ENCODE peak calls at places on chromosomes 7 and 10, in five cellular contexts. J, L, F, H and T are unnamed samples. For H3K27me3, the result is how much of the 10 kb centered on the place peaks cover.

GRCh38 chr7:151439855-151440798 is at the start of gene CRYGN:
- DNase-seq in L (no peak), H (peak), J (peak), F (peak), T (no peak)

GRCh38 chr7:74355091-74355490 is 65.9 kb downstream of the CLIP2 start:
- DNase-seq in F (no peak), J (no peak), H (no peak), L (peak), T (peak)

GRCh38 chr7:41700044-41700471 is 2.8 kb downstream of the INHBA start:
- DNase-seq in F (peak), L (no peak), H (peak), J (no peak), T (no peak)

GRCh38 chr7:100215895-100216294 is 3.9 kb upstream of the PVRIG start:
- DNase-seq in J (peak), F (no peak), H (no peak), L (no peak), T (peak)

GRCh38 chr7:100632951-100633717 is 8.2 kb downstream of the TFR2 start:
- DNase-seq in H (peak), F (peak), J (peak), L (no peak), T (peak)

GRCh38 chr10:92690211-92691041 is 671 bp downstream of the HHEX start:
- DNase-seq in H (peak), L (no peak), J (peak), F (peak), T (peak)

GRCh38 chr7:3238525-3239210 is 62.4 kb upstream of the SDK1 start:
- DNase-seq in F (no peak), J (no peak), H (no peak), L (no peak), T (no peak)

GRCh38 chr7:80124870-80125269 is 9.8 kb upstream of the GNAI1 start:
- DNase-seq in J (no peak), H (no peak), F (no peak), L (no peak), T (no peak)

GRCh38 chr7:8121243-8121642 is 140.7 kb downstream of the ICA1 start:
- DNase-seq in H (no peak), J (no peak), F (no peak), L (no peak), T (no peak)

GRCh38 chr10:80289451-80290287 is at the start of gene MAT1A:
- DNase-seq in H (no peak), L (no peak), F (peak), J (no peak), T (peak)

GRCh38 chr10:95395947-95396449 is 105.2 kb upstream of the PDLIM1 start:
- DNase-seq in F (peak), J (peak), L (no peak), H (no peak), T (peak)

GRCh38 chr10:112525215-112525614 is 78.2 kb downstream of the VTI1A start:
- DNase-seq in J (no peak), L (no peak), F (no peak), H (no peak), T (no peak)

GRCh38 chr7:919924-920341 is 34.5 kb downstream of the ADAP1 start:
- DNase-seq in L (no peak), H (no peak), F (peak), J (peak), T (peak)

GRCh38 chr10:21208666-21209316 is 311.7 kb upstream of the NEBL start:
- DNase-seq in F (peak), L (no peak), H (no peak), J (no peak), T (no peak)

GRCh38 chr7:6166443-6166871 is 106.0 kb downstream of the CYTH3 start:
- DNase-seq in L (no peak), H (no peak), F (no peak), J (no peak), T (no peak)

GRCh38 chr7:41538810-41539724 is 163.8 kb downstream of the INHBA start:
- DNase-seq in H (no peak), F (no peak), L (no peak), J (no peak), T (no peak)

GRCh38 chr7:149856-150636 is 42.3 kb upstream of the FAM20C start:
- DNase-seq in F (peak), J (peak), H (no peak), L (no peak), T (peak)

GRCh38 chr7:141975806-141976523 is 2.4 kb upstream of the TAS2R38 start:
- DNase-seq in H (peak), J (peak), F (peak), L (no peak), T (peak)

GRCh38 chr7:122653685-122654084 is 45.2 kb downstream of the RNF133 start:
- DNase-seq in H (no peak), L (no peak), J (no peak), F (no peak), T (no peak)

GRCh38 chr10:97140284-97140846 is 45.4 kb downstream of the SLIT1 start:
- DNase-seq in H (no peak), L (no peak), J (no peak), F (no peak), T (no peak)

GRCh38 chr10:111546216-111546615 is 469.4 kb downstream of the ADRA2A start:
- DNase-seq in F (no peak), H (no peak), J (no peak), L (no peak), T (no peak)

GRCh38 chr7:93332172-93332571 is 100.0 kb downstream of the VPS50 start:
- DNase-seq in L (no peak), J (no peak), F (no peak), H (no peak), T (no peak)

GRCh38 chr10:98285416-98285815 is 17.4 kb upstream of the LOXL4 start:
- DNase-seq in F (peak), L (no peak), H (no peak), J (no peak), T (no peak)

DNA sequence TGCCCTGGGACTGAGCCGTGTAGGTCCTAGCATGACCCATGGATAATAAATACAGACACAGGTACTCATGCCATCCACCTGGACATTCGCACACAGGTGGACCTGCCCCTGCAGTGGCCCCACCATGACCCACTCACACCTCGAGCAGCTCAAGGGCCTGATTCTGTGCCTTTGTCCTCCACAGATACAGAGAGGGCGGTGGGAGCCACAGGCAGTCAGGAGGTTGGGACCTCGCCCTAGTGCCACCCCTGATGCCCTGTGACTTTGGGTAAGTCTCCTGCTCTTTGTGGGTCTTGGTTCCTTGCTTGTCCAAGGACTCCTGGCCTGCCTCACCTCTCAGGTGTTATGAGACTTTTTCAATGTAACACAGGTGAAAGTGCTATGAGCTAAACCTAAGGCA is 42.9 kb downstream of the C10orf120 start:
- DNase-seq in J (peak), H (no peak), L (no peak), F (no peak), T (no peak)
- H3K27me3 ChIP-seq in J (under half), H (under half), L (under half), F (under half), T (under half)

GRCh38 chr7:66142996-66143395 is 28.3 kb downstream of the CRCP start:
- DNase-seq in J (no peak), F (no peak), H (no peak), L (no peak), T (peak)

GRCh38 chr7:66142334-66142733 is 27.7 kb downstream of the CRCP start:
- DNase-seq in H (no peak), L (no peak), J (no peak), F (no peak), T (peak)

GRCh38 chr7:66138994-66139752 is 24.5 kb downstream of the CRCP start:
- DNase-seq in L (no peak), J (no peak), H (no peak), F (no peak), T (no peak)

GRCh38 chr7:66143876-66144332 is 29.3 kb downstream of the CRCP start:
- DNase-seq in J (no peak), F (no peak), H (no peak), L (no peak), T (no peak)

DNA sequence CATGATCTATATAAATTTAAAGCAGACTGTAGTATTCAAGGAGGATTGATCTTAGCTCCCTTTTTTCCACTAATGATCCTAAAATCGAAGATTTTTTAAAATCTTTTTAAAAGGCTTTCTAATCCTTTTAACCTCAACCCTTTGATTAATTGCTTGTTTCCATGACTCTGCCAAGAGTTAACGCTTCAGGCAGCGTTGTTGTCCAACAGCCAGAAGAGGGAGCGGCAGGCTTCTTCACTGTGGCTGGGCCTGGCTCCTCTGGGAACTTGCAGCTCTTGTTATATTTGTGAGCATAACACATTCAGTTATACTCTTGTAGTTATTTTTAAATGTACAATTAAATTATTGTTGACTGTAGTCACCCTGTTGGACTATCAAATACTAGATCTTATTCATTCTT is 26.3 kb downstream of the CRCP start:
- DNase-seq in L (no peak), F (peak), J (peak), H (peak), T (peak)
- TF ChIP-seq CTCF in L (peak), F (peak), J (peak), H (peak), T (peak)

DNA sequence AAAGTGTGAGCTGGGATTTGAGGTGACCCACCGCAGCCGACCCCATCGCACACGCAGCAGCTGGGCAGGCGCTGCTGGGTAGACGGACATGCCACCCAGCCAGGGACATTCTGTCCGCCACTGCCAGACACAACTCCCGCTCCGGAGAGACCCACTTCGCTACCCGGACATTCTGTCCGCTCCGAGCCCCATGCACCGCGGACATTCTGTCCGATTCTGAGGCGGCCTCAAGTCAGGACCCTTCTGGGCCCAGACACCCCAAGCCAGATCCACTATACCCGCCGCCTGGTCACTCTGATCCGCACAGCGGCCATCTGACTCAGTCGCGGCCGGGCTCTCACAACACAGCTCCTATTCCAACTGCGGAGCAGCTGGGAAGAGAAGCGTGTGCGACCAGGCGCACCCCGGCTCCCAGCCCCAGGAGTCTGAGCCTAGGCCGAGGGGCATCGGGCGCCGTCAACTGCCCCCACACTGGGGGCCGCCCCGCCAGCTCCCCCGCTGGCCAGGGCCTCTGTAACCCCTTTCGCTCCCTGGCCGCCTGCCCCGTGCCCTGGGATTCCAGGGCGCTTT is 760 bp downstream of the PITX3 start:
- DNase-seq in J (no peak), L (no peak), F (no peak), H (peak), T (peak)
- H3K4me3 ChIP-seq in J (peak), L (peak), F (peak), H (peak), T (no peak)

GRCh38 chr7:96968981-96969380 is 36.4 kb upstream of the DLX6 start:
- DNase-seq in L (no peak), J (no peak), H (no peak), F (no peak), T (no peak)
- H3K27me3 ChIP-seq in L (under half), J (under half), H (half or more), F (under half), T (under half)